ENCODE peak calls at places on chromosomes 5 and 9, in ten cellular contexts. H, E, K, F, V, U, M, X, S and W are unnamed samples.

GRCh38 chr5:115599502-115599901 is 2.8 kb downstream of the TICAM2 start:
- DNase-seq in H (no peak), E (peak), K (no peak), F (no peak), V (no peak), U (peak), M (no peak), X (no peak), S (no peak), W (no peak)

GRCh38 chr5:54195701-54196100 is 114.7 kb downstream of the ARL15 start:
- DNase-seq in H (no peak), E (no peak), K (no peak), F (no peak), V (no peak), U (no peak), M (no peak), X (no peak), S (no peak), W (no peak)

GRCh38 chr9:84758817-84759216 is 89.3 kb downstream of the NTRK2 start:
- DNase-seq in H (no peak), E (no peak), K (no peak), F (no peak), V (no peak), U (no peak), M (no peak), X (no peak), S (no peak), W (no peak)

GRCh38 chr9:86684148-86684547 is 263.2 kb downstream of the GAS1 start:
- DNase-seq in H (no peak), E (no peak), K (no peak), F (no peak), V (no peak), U (peak), M (no peak), X (no peak), S (no peak), W (no peak)

GRCh38 chr9:136921718-136922117 is 22.8 kb downstream of the FBXW5 start:
- DNase-seq in H (no peak), E (no peak), K (no peak), F (no peak), V (no peak), U (no peak), M (peak), X (no peak), S (no peak), W (no peak)

GRCh38 chr9:7762600-7762999 is 37.0 kb downstream of the DMAC1 start:
- DNase-seq in H (no peak), E (no peak), K (no peak), F (no peak), V (no peak), U (no peak), M (no peak), X (no peak), S (no peak), W (no peak)

GRCh38 chr9:97710356-97711222 is 13.4 kb upstream of the XPA start:
- DNase-seq in H (no peak), E (peak), K (peak), F (peak), V (no peak), U (peak), M (no peak), X (peak), S (peak), W (no peak)

GRCh38 chr5:172688735-172689572 is 47.9 kb downstream of the NEURL1B start:
- DNase-seq in H (no peak), E (no peak), K (no peak), F (no peak), V (no peak), U (peak), M (peak), X (peak), S (peak), W (peak)

GRCh38 chr5:131751551-131751950 is 45.3 kb downstream of the FNIP1 start:
- DNase-seq in H (no peak), E (no peak), K (no peak), F (no peak), V (no peak), U (no peak), M (no peak), X (no peak), S (no peak), W (no peak)

GRCh38 chr9:32069169-32069813 is 315.2 kb upstream of the ACO1 start:
- DNase-seq in H (no peak), E (no peak), K (no peak), F (no peak), V (no peak), U (no peak), M (no peak), X (peak), S (no peak), W (no peak)

GRCh38 chr5:131814990-131815389 is 18.2 kb upstream of the FNIP1 start:
- DNase-seq in H (peak), E (no peak), K (peak), F (no peak), V (no peak), U (no peak), M (no peak), X (peak), S (no peak), W (peak)

GRCh38 chr9:14813336-14814020 is 90.9 kb upstream of the CER1 start:
- DNase-seq in H (no peak), E (no peak), K (no peak), F (no peak), V (no peak), U (no peak), M (no peak), X (peak), S (no peak), W (no peak)

GRCh38 chr5:94788527-94788926 is 170.1 kb downstream of the SLF1 start:
- DNase-seq in H (no peak), E (no peak), K (no peak), F (no peak), V (no peak), U (no peak), M (no peak), X (no peak), S (no peak), W (no peak)

GRCh38 chr5:135473956-135474670 is 22.0 kb upstream of the TIFAB start:
- DNase-seq in H (no peak), E (no peak), K (no peak), F (no peak), V (no peak), U (no peak), M (peak), X (no peak), S (no peak), W (no peak)

DNA sequence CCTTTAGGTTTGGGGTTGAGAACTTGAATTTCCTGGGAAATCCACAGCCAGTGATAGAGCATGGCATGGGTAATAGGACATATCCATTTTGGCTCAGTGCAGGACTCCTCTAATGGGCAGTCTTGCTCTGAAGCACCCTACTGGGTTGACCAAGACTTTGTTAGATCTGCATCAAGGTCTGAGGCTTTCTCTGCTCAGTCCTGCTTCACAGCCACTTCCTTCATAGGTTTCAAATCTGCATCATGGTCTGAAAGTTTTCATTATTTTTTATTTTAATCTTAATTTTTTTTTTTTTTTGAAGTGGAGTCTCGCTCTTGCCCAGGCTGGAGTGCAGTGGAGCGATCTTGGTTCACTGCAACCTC is 36.5 kb downstream of the KIF2A start:
- DNase-seq in H (no peak), E (no peak), K (no peak), F (no peak), V (no peak), U (no peak), M (no peak), X (no peak), S (no peak), W (no peak)
- H3K27ac ChIP-seq in H (no peak), E (no peak), K (no peak), F (no peak), V (no peak), U (no peak), M (no peak), X (no peak), S (no peak), W (no peak)

DNA sequence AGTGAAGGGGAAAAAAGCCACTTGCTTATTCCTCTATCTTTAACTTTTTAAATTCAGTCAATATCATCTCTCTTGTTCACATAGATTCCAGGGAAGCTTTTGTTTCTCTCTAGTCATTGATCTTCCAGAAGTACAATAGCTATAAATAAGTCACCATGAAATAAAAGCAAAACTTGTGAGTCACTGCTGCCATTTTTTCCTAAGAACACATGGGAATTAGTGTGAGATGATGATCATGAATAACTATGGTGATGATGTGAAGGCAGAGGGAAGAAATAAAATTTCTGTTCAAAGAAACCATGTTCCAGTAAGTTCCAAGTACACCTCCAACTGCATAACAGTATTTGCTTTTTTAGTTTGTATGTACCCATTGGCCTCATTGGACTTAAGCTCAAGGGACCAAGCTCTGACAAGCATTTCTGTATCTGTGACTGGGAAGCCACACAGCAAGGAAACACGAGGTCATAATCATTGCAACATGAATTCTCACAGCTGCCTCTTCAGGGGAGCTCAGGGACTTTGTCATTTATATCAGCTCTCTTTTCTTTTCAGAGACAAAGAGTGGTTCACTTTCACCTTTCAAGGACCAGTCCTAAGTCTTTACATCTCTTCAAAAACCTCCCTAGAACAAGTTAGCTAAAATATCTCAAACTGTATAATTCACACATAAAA is 58.8 kb downstream of the ADAMTS12 start:
- DNase-seq in H (no peak), E (no peak), K (no peak), F (no peak), V (no peak), U (no peak), M (no peak), X (no peak), S (no peak), W (no peak)
- H3K27ac ChIP-seq in H (no peak), E (no peak), K (no peak), F (no peak), V (no peak), U (no peak), M (no peak), X (no peak), S (no peak), W (no peak)

GRCh38 chr9:72951043-72951442 is 1.8 kb downstream of the ALDH1A1 start:
- DNase-seq in H (no peak), E (no peak), K (peak), F (no peak), V (no peak), U (no peak), M (no peak), X (no peak), S (no peak), W (no peak)
- H3K27ac ChIP-seq in H (no peak), E (no peak), K (peak), F (no peak), V (peak), U (peak), M (no peak), X (no peak), S (no peak), W (no peak)

DNA sequence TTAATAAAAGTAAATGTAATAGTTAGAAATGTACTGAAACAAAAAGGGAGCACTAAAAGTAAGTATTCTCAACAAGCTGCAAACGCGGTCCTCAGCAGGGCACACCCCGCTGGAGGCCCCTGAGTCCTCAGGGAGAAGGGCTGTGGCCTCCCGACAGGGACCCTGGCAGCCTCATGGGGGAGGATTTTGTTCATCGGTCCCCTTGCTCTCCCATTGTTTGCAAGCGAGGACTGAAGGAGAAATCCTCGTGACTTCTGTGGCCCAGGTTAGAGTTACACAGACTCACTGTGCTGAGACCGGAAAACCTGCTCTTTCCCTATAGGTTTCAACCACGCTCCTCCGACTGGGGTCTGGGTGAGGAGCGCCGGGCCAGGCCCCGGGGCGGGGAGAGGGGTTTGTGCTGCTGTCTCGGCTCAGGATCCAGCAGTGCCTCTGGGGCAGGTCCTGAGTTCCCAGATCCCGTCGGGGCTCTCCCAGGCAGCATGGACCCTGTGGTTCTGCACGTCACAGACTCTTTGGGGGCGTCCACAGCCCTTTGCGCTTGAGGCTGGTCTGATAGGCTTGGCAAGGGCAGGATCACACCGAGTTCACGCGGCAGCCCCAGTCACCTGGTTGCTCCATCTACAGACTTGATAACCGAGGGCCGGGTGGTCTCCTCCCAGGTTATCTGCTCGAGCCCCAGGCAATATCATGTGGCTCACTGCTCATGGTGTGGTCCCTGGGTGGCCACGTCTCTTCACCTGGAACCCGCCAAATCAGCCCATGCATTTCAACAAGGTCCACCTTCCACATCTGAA is 38.8 kb downstream of the MRPL36 start:
- DNase-seq in H (no peak), E (no peak), K (no peak), F (no peak), V (no peak), U (no peak), M (peak), X (no peak), S (no peak), W (no peak)
- H3K27ac ChIP-seq in H (no peak), E (no peak), K (no peak), F (no peak), V (no peak), U (no peak), M (no peak), X (no peak), S (no peak), W (no peak)

DNA sequence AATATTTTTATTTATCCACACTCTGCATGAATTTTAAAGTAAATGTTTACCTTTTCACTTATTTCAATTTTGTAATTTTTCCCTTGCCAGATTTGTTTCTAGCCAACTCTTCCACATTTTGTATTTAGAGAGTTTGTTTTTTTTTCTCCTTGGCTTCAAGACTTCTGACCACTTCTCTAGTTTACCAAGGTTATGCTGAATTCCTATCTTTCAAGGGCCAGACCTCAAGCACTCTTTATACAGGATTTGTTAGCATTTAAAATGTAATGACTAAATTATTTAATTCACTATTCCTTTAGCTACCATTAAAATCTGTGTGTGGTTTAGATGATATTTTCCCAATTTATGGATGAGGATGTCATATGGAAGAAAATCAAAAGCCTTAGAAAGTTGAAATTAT is 42.5 kb downstream of the MEF2C start:
- DNase-seq in H (no peak), E (no peak), K (no peak), F (no peak), V (no peak), U (no peak), M (no peak), X (no peak), S (no peak), W (no peak)
- H3K27ac ChIP-seq in H (no peak), E (no peak), K (no peak), F (no peak), V (peak), U (no peak), M (no peak), X (no peak), S (no peak), W (no peak)

DNA sequence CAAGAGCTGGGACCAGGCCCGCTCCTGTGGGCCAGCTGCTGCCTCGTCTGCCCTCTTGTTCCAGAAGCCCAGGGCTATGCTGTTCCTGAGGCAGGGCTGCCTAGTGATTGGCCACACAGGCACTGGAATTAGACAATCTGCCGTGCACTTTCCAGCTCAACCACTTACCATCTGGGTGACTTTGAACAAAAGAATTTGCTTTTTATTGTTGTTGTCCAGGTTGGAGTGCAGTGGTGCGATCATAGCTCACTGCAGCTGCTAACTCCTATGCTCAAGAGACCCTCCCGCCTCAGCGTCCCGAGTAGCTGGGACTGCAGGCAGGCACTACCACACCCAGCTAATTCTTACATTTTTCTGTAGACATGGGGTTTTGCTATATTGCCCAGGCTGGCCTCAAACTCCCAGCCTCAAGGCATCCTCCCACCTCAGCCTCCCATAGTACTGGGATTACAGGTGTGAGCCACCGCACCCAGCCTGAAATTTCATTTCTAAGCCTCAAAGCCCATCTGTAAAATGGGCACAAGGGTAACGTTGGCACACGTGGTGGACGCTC is 1.2 kb upstream of the NEK6 start:
- DNase-seq in H (no peak), E (no peak), K (peak), F (no peak), V (no peak), U (no peak), M (peak), X (peak), S (no peak), W (peak)
- H3K27ac ChIP-seq in H (no peak), E (no peak), K (no peak), F (peak), V (no peak), U (no peak), M (no peak), X (no peak), S (no peak), W (peak)

GRCh38 chr9:128056086-128056485 is 11.0 kb downstream of the NAIF1 start:
- DNase-seq in H (no peak), E (no peak), K (no peak), F (no peak), V (no peak), U (no peak), M (peak), X (no peak), S (no peak), W (no peak)

GRCh38 chr9:128055222-128056040 is 11.7 kb downstream of the NAIF1 start:
- DNase-seq in H (no peak), E (peak), K (no peak), F (peak), V (peak), U (peak), M (peak), X (no peak), S (no peak), W (no peak)

GRCh38 chr9:128053560-128053959 is 13.6 kb downstream of the NAIF1 start:
- DNase-seq in H (no peak), E (peak), K (no peak), F (no peak), V (peak), U (peak), M (peak), X (no peak), S (no peak), W (no peak)

GRCh38 chr9:128051932-128052734 is 15.0 kb downstream of the NAIF1 start:
- DNase-seq in H (no peak), E (no peak), K (no peak), F (no peak), V (no peak), U (peak), M (no peak), X (peak), S (no peak), W (no peak)

DNA sequence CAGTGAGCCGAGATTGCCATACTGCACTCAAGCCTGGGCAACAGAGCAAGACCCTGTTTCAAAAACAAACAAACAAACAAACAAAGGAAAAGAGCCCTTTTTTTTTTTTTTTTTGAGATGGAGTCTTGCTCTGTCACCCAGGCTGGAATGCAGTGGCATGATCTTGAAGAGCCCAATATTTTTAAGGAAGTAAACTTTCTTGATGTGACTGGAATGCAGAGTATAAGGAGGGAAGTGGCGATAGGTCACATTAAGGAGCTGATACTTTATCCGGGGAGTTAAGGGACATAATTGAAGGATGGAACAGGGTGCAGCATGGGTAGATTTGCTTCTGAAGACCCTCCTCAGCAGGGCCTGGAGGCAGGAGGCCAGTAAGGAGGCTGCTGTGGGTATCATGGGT is 13.0 kb downstream of the NAIF1 start:
- DNase-seq in H (no peak), E (no peak), K (no peak), F (no peak), V (no peak), U (no peak), M (no peak), X (no peak), S (no peak), W (no peak)
- H3K27ac ChIP-seq in H (no peak), E (peak), K (no peak), F (peak), V (peak), U (no peak), M (no peak), X (no peak), S (no peak), W (no peak)

GRCh38 chr9:116133163-116133562 is 20.4 kb upstream of the PAPPA start:
- DNase-seq in H (no peak), E (no peak), K (no peak), F (no peak), V (no peak), U (no peak), M (no peak), X (peak), S (no peak), W (no peak)

GRCh38 chr9:116137581-116137980 is 16.0 kb upstream of the PAPPA start:
- DNase-seq in H (no peak), E (no peak), K (no peak), F (no peak), V (no peak), U (no peak), M (no peak), X (no peak), S (no peak), W (no peak)

GRCh38 chr9:116137010-116137409 is 16.6 kb upstream of the PAPPA start:
- DNase-seq in H (no peak), E (no peak), K (no peak), F (no peak), V (no peak), U (no peak), M (no peak), X (no peak), S (no peak), W (no peak)

GRCh38 chr9:116134981-116135380 is 18.6 kb upstream of the PAPPA start:
- DNase-seq in H (no peak), E (no peak), K (no peak), F (no peak), V (no peak), U (no peak), M (no peak), X (no peak), S (no peak), W (no peak)
- H3K27ac ChIP-seq in H (no peak), E (no peak), K (no peak), F (no peak), V (no peak), U (no peak), M (no peak), X (no peak), S (no peak), W (no peak)